ENCODE peak calls at places on chromosomes 6 and 20, in nine cellular contexts. K is A549, U is adrenal gland, A is esophagus squamous epithelium, W is IMR-90, G is breast epithelium, Z is H1, N is ovary, H is stomach. C is an unnamed sample.

GRCh38 chr20:20837574-20838021 is 125.2 kb upstream of the RALGAPA2 start:
- DNase-seq in K (peak; percentile 65), U (peak; percentile 48), A (no peak), W (peak; percentile 35), G (no peak), Z (no peak), N (peak; percentile 59), H (peak; percentile 60), C (no peak)

GRCh38 chr6:43830775-43831174 is 60.8 kb downstream of the VEGFA start:
- DNase-seq in K (no peak), U (no peak), A (no peak), W (no peak), G (no peak), Z (no peak), N (no peak), H (no peak), C (no peak)

GRCh38 chr6:167779123-167779992 is 47.4 kb upstream of the AFDN start:
- DNase-seq in K (no peak), U (no peak), A (no peak), W (no peak), G (no peak), Z (no peak), N (no peak), H (no peak), C (no peak)

GRCh38 chr6:122184260-122184934 is 215.1 kb upstream of the HSF2 start:
- DNase-seq in K (peak; percentile 2), U (no peak), A (no peak), W (peak; percentile 47), G (no peak), Z (no peak), N (no peak), H (no peak), C (no peak)

GRCh38 chr6:126172151-126172550 is 167.8 kb upstream of the CENPW start:
- DNase-seq in K (no peak), U (no peak), A (no peak), W (no peak), G (no peak), Z (no peak), N (no peak), H (no peak), C (no peak)

GRCh38 chr20:64242797-64243475 is 12.6 kb upstream of the PCMTD2 start:
- DNase-seq in K (no peak), U (no peak), A (no peak), W (no peak), G (peak; percentile 9), Z (no peak), N (no peak), H (no peak), C (no peak)

GRCh38 chr6:11535801-11536230 is 1.7 kb upstream of the TMEM170B start:
- DNase-seq in K (no peak), U (peak; percentile 61), A (no peak), W (peak; percentile 46), G (no peak), Z (no peak), N (peak; percentile 31), H (peak; percentile 33), C (peak; percentile 23)

GRCh38 chr20:2521369-2522305 is 12.9 kb upstream of the ZNF343 start:
- DNase-seq in K (peak; percentile 50), U (peak; percentile 42), A (no peak), W (peak; percentile 46), G (no peak), Z (no peak), N (peak; percentile 41), H (peak; percentile 42), C (peak; percentile 23)

GRCh38 chr6:160667854-160668481 is 3.9 kb upstream of the LPA start:
- DNase-seq in K (peak; percentile 8), U (peak; percentile 32), A (no peak), W (no peak), G (no peak), Z (peak; percentile 23), N (no peak), H (peak; percentile 48), C (peak; percentile 4)

GRCh38 chr6:107459283-107460073 is at the start of gene PDSS2:
- DNase-seq in K (peak; percentile 86), U (peak; percentile 98), A (peak; percentile 93), W (peak; percentile 95), G (peak; percentile 94), Z (peak; percentile 89), N (peak; percentile 97), H (peak; percentile 98), C (peak; percentile 62)
- TF ChIP-seq POLR2A in K (peak; percentile 70), U (peak; percentile 89), A (peak; percentile 74), W (peak; percentile 58), G (peak; percentile 32), Z (peak; percentile 85), N (peak; percentile 38), H (peak; percentile 6), C (peak; percentile 62)

DNA sequence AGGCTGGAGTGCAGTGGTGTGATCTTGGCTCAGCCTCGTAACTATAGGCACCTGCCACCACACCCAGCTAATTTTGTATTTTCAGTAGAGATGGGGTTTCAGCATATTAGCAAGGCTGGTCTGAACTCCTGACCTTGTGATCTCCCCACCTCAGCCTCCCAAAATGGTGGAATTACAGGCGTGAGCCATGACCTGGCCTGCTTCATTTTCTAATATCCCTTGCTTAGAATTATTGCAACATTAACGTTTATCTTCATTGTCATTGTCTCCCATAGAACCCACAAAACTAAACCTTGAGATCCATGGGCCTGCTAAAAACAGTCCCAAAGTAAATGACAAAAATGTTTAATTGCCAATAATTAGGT is 6.1 kb downstream of the EEF1A1 start:
- DNase-seq in K (no peak), U (no peak), A (no peak), W (peak; percentile 34), G (no peak), Z (no peak), N (no peak), H (no peak), C (no peak)
- TF ChIP-seq POLR2A in K (no peak), U (no peak), A (no peak), W (no peak), G (no peak), Z (no peak), N (no peak), H (no peak), C (no peak)

DNA sequence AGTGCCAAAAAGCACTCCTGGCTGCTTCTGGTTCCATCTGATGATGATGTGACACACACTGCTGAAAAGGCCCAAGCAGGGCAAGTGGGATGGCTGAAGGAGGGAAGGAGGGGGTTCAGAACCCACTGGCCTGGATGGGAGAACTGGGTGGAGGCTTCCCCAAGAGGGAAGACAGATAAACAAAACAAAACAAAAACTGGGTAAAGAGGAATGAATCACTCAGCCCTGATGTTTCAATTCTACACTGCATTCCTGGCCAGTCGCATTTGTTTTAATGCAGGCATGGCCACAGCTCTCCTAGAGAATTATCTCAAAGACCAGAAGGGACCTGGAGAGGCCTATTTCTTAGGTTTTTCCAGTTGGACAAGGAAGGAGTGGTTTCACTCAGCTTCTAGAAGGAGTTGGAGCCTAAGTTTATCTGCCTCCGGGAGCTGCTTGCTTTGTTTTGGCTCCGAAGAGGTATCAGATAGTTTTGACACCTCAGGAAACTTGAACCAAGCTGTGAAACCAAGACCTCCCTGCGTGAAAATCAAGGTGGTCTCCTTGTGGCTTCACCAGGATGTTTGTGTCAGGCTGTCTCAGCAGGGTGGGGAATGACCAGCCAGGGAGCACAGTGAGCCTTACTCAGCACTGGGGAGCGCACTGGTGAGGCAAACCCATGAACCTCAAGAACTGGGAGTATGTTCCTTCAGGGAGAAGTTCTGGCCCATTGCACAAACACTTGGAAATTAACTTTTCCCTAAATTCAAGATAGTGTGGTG is 16.1 kb downstream of the TTPAL start:
- DNase-seq in K (no peak), U (peak; percentile 29), A (no peak), W (peak; percentile 67), G (no peak), Z (no peak), N (peak; percentile 36), H (no peak), C (no peak)
- TF ChIP-seq POLR2A in K (no peak), U (peak; percentile 21), A (no peak), W (no peak), G (no peak), Z (no peak), N (no peak), H (no peak), C (no peak)

GRCh38 chr20:63216041-63216848 is at the start of gene YTHDF1:
- DNase-seq in K (peak; percentile 96), U (peak; percentile 97), A (peak; percentile 74), W (peak; percentile 90), G (peak; percentile 97), Z (peak; percentile 70), N (peak; percentile 96), H (peak; percentile 98), C (peak; percentile 99)
- TF ChIP-seq POLR2A in K (peak; percentile 63), U (peak; percentile 85), A (peak; percentile 60), W (peak; percentile 61), G (no peak), Z (peak; percentile 51), N (peak; percentile 59), H (no peak), C (peak; percentile 79)

GRCh38 chr6:127561660-127562059 is 15.3 kb upstream of the C6orf58 start:
- DNase-seq in K (no peak), U (no peak), A (no peak), W (peak; percentile 35), G (no peak), Z (no peak), N (no peak), H (no peak), C (no peak)

GRCh38 chr6:127566119-127566518 is 10.9 kb upstream of the C6orf58 start:
- DNase-seq in K (no peak), U (no peak), A (no peak), W (no peak), G (no peak), Z (no peak), N (no peak), H (no peak), C (no peak)

GRCh38 chr6:127566671-127567070 is 10.3 kb upstream of the C6orf58 start:
- DNase-seq in K (no peak), U (no peak), A (no peak), W (no peak), G (no peak), Z (no peak), N (no peak), H (no peak), C (no peak)

GRCh38 chr6:127567476-127567875 is 9.5 kb upstream of the C6orf58 start:
- DNase-seq in K (no peak), U (no peak), A (no peak), W (no peak), G (no peak), Z (no peak), N (no peak), H (no peak), C (no peak)

DNA sequence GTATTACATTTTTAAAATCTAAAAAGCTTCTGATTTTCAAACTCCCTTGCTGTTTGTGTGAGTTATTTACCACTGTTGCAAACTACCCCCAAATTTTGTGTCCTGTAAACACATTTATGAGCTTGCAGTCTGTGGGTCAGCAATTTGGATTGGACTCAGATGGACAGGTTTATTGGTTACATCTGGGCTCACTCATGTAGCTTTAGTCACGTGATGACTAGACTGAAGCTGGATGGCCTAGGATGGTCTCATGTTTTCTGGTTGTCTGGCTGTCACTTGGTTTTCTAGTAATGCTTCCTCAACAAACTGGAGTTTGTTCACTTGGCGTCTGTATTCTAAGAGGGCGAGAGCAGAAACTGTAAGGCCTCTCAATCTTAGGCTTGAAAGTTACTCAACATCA is 12.2 kb upstream of the C6orf58 start:
- DNase-seq in K (no peak), U (no peak), A (no peak), W (no peak), G (no peak), Z (no peak), N (no peak), H (no peak), C (no peak)
- TF ChIP-seq POLR2A in K (no peak), U (no peak), A (no peak), W (no peak), G (no peak), Z (no peak), N (no peak), H (no peak), C (no peak)